ENCODE peak calls at places on chromosomes 16 and 17, in nine cellular contexts. C is DND-41, D is neural crest cell, S is adrenal gland, M is thoracic aorta, B is B cell, L is cardiac muscle cell, R is endodermal cell, N is pancreas. P is an unnamed sample.
A peak's percentile ranks its signal among the peaks of the same experiment; 100 is the strongest.

GRCh38 chr17:49723423-49723822 is 15.7 kb upstream of the SLC35B1 start:
- DNase-seq in R (no peak), D (no peak), S (no peak), C (no peak), M (no peak), L (peak; percentile 19), N (no peak), B (no peak), P (no peak)

GRCh38 chr17:77894126-77894956 is 64.2 kb upstream of the TNRC6C start:
- DNase-seq in R (no peak), B (no peak), D (no peak), N (no peak), S (no peak), C (no peak), L (no peak), M (no peak), P (no peak)

GRCh38 chr17:29016635-29017034 is 10.8 kb upstream of the SEZ6 start:
- DNase-seq in D (no peak), S (no peak), C (no peak), B (no peak), M (no peak), R (no peak), N (no peak), L (no peak), P (no peak)

GRCh38 chr17:71234349-71234748 is 886.5 kb upstream of the SOX9 start:
- DNase-seq in M (no peak), B (no peak), D (no peak), C (peak; percentile 46), S (no peak), R (no peak), L (no peak), N (no peak), P (no peak)

GRCh38 chr17:80731255-80731840 is 186.7 kb downstream of the RPTOR start:
- DNase-seq in D (no peak), S (no peak), N (no peak), R (no peak), M (no peak), C (no peak), B (no peak), L (no peak), P (no peak)

GRCh38 chr17:30160419-30161172 is 44.0 kb downstream of the NSRP1 start:
- DNase-seq in N (no peak), S (no peak), R (no peak), M (no peak), C (no peak), L (no peak), D (no peak), B (no peak), P (no peak)

GRCh38 chr17:32565401-32565800 is 78.6 kb downstream of the CDK5R1 start:
- DNase-seq in N (no peak), B (no peak), L (no peak), C (no peak), R (no peak), D (no peak), M (no peak), S (no peak), P (no peak)

GRCh38 chr16:2490190-2491105 is 15.5 kb downstream of the TBC1D24 start:
- DNase-seq in S (no peak), D (no peak), C (no peak), N (no peak), M (no peak), L (no peak), R (no peak), B (no peak), P (no peak)

GRCh38 chr17:28371245-28372202 is at the start of gene SARM1:
- DNase-seq in L (peak; percentile 95), D (peak; percentile 97), B (peak; percentile 90), M (peak; percentile 66), N (peak; percentile 82), R (peak; percentile 100), C (peak; percentile 66), S (peak; percentile 95), P (peak; percentile 96)

GRCh38 chr17:7651959-7652658 is 1.4 kb downstream of the ATP1B2 start:
- DNase-seq in R (peak; percentile 82), C (no peak), D (no peak), B (no peak), S (no peak), L (no peak), N (no peak), M (no peak), P (no peak)

GRCh38 chr17:10089221-10089799 is 109.1 kb downstream of the GAS7 start:
- DNase-seq in L (no peak), S (no peak), M (no peak), N (no peak), R (no peak), D (no peak), C (no peak), B (no peak), P (no peak)

GRCh38 chr16:17227278-17227677 is 243.5 kb downstream of the XYLT1 start:
- DNase-seq in S (no peak), D (no peak), M (no peak), R (peak; percentile 83), C (no peak), L (no peak), N (no peak), B (no peak), P (no peak)

GRCh38 chr16:383326-384020 is 1.7 kb upstream of the PGAP6 start:
- DNase-seq in B (peak; percentile 78), C (no peak), D (no peak), S (peak; percentile 66), L (peak; percentile 42), M (no peak), R (peak; percentile 93), N (peak; percentile 73), P (no peak)

GRCh38 chr16:8887952-8888560 is 5.9 kb downstream of the LITAFD start:
- DNase-seq in N (peak; percentile 62), C (no peak), D (no peak), L (no peak), B (no peak), R (no peak), M (no peak), S (peak; percentile 97), P (no peak)

GRCh38 chr16:8882725-8883377 is 700 bp downstream of the LITAFD start:
- DNase-seq in B (no peak), C (no peak), S (no peak), D (no peak), L (no peak), N (no peak), M (no peak), R (no peak), P (no peak)

GRCh38 chr16:8886593-8887437 is 4.7 kb downstream of the LITAFD start:
- DNase-seq in B (no peak), M (no peak), L (no peak), R (no peak), N (no peak), S (no peak), C (no peak), D (no peak), P (no peak)

GRCh38 chr16:8887438-8887765 is 5.3 kb downstream of the LITAFD start:
- DNase-seq in N (no peak), R (peak; percentile 47), M (no peak), B (no peak), L (no peak), S (no peak), D (no peak), C (no peak), P (no peak)

DNA sequence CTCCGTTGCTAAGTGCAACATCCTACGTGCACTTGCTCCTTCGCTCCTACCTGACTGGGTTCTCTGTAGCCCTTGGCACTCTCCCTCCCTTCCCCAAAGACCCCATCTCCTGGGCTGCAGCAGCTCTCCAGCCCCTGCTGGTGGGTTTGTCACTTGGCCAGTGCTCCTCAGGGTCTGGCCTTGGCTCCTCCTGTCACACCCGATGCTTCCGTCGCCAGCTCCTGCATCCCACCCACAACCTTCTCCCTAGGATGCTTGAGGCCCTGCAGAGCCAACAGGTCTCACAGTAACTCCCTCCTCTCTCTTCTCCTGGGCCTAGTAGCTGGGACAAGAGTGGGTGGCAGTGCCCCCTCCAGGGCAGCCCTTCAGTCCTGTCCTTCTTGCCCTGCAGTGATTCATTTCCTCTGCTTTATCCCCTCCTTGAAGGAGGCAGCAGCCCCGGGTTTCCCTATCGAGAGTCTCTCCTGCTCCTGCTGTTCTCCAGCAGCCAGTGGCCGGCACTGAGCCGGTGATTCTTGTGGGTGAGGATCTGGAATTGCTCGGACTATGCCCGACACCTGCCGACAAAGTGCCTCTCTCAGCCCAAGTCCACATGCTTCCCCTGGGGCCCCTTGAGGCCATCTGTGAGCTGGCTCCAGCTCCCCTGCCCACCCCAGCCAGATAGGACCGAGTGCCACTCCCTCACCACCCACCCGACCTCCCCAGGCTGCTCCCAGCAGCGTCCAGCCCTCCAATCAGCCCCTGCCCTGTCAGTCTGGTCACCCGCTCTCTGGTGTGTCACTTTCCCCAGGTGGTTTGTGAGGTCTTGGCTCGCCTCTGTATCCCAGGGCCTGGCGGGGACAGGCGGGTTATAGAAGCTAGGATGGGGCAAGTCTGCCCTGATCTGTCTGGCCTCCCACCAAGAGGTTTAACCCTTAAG is 3.8 kb downstream of the LITAFD start:
- DNase-seq in C (no peak), D (no peak), M (no peak), N (no peak), B (no peak), L (peak; percentile 52), R (peak; percentile 76), S (peak; percentile 45), P (no peak)
- TF ChIP-seq CTCF in C (peak; percentile 24), D (no peak), M (no peak), N (no peak), B (no peak), L (peak; percentile 8), R (peak; percentile 61), S (no peak), P (no peak)

GRCh38 chr16:86519649-86520316 is 9.5 kb downstream of the FOXF1 start:
- DNase-seq in M (no peak), B (peak; percentile 80), S (peak; percentile 65), D (peak; percentile 71), R (peak; percentile 87), C (peak; percentile 44), N (no peak), L (peak; percentile 83), P (peak; percentile 83)
- TF ChIP-seq CTCF in M (peak; percentile 89), B (peak; percentile 99), S (peak; percentile 80), D (peak; percentile 97), R (peak; percentile 97), C (peak; percentile 91), N (peak; percentile 83), L (peak; percentile 91), P (peak; percentile 77)

GRCh38 chr17:39352511-39352910 is 48.9 kb downstream of the FBXL20 start:
- DNase-seq in L (no peak), M (no peak), S (peak; percentile 19), R (no peak), C (no peak), N (no peak), B (no peak), D (no peak), P (no peak)
- TF ChIP-seq CTCF in L (no peak), M (no peak), S (no peak), R (no peak), C (no peak), N (no peak), B (no peak), D (no peak), P (no peak)

DNA sequence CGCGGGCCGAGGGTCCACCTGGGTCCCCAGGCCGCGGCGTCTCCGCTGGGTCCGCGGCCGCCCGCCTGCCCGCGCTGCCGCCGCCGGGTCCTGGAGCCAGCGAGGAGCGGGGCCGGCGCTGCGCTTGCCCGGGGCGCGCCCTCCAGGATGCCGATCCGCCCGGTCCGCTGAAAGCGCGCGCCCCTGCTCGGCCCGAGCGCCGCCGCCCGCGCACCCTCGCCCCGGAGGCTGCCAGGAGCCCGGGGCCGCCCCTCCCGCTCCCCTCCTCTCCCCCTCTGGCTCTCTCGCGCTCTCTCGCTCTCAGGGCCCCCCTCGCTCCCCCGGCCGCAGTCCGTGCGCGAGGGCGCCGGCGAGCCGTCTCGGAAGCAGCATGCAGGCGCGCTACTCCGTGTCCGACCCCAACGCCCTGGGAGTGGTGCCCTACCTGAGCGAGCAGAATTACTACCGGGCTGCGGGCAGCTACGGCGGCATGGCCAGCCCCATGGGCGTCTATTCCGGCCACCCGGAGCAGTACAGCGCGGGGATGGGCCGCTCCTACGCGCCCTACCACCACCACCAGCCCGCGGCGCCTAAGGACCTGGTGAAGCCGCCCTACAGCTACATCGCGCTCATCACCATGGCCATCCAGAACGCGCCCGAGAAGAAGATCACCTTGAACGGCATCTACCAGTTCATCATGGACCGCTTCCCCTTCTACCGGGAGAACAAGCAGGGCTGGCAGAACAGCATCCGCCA is 504 bp downstream of the FOXC2 start:
- DNase-seq in M (no peak), S (no peak), C (no peak), R (peak; percentile 82), B (no peak), N (no peak), D (no peak), L (peak; percentile 79), P (no peak)
- TF ChIP-seq CTCF in M (no peak), S (no peak), C (no peak), R (no peak), B (no peak), N (no peak), D (no peak), L (no peak), P (no peak)

P was measured in GM13976.